ENCODE peak calls at places on chromosomes 13 and 19, in five cellular contexts. T is smooth muscle cell of the brain vasculature, N is NCI-H187 treated with DMSO at 0.1 percent for 48 hours, D is NCI-H2171 treated with DMSO at 0.1 percent for 48 hours, M is HT-29. S is an unnamed sample.

GRCh38 chr19:46944918-46945628 is 74.6 kb upstream of the NPAS1 start:
- DNase-seq in D (peak; percentile 88), T (peak; percentile 66), N (peak; percentile 59), M (no peak), S (peak; percentile 41)

GRCh38 chr19:6774821-6775707 is 2.6 kb downstream of the VAV1 start:
- DNase-seq in N (no peak), M (no peak), D (peak; percentile 20), T (no peak), S (no peak)

GRCh38 chr13:99439048-99439447 is 62.2 kb upstream of the TM9SF2 start:
- DNase-seq in M (no peak), T (no peak), N (peak; percentile 13), D (no peak), S (no peak)

GRCh38 chr19:39843919-39844793 is 2.0 kb downstream of the FBL start:
- DNase-seq in D (peak; percentile 41), N (no peak), M (peak; percentile 83), T (no peak), S (peak; percentile 46)

GRCh38 chr19:6086081-6086858 is 24.0 kb downstream of the RFX2 start:
- DNase-seq in N (no peak), D (no peak), M (no peak), T (no peak), S (no peak)

GRCh38 chr13:111913790-111914189 is 153.2 kb upstream of the SOX1 start:
- DNase-seq in D (no peak), N (no peak), M (no peak), T (no peak), S (no peak)

GRCh38 chr19:19816679-19817078 is 4.9 kb downstream of the ZNF506 start:
- DNase-seq in N (no peak), T (no peak), M (no peak), D (no peak), S (no peak)

GRCh38 chr19:1748115-1748702 is 5.1 kb upstream of the ONECUT3 start:
- DNase-seq in D (no peak), T (no peak), M (no peak), N (no peak), S (peak; percentile 44)

GRCh38 chr13:99276706-99277105 is 18.5 kb upstream of the GPR18 start:
- DNase-seq in D (no peak), M (no peak), N (no peak), T (no peak), S (no peak)

GRCh38 chr13:35927554-35927953 is 203.6 kb downstream of the DCLK1 start:
- DNase-seq in N (no peak), D (no peak), T (no peak), M (no peak), S (peak; percentile 14)

GRCh38 chr19:55443045-55443823 is at the start of gene SHISA7:
- DNase-seq in N (no peak), M (no peak), D (peak; percentile 28), T (no peak), S (peak; percentile 63)

GRCh38 chr13:49540552-49540951 is 44.8 kb downstream of the PHF11 start:
- DNase-seq in N (no peak), M (no peak), T (no peak), D (no peak), S (no peak)

GRCh38 chr19:45873219-45873772 is 9.2 kb downstream of the FOXA3 start:
- DNase-seq in D (no peak), T (no peak), N (no peak), M (no peak), S (no peak)

GRCh38 chr19:1923319-1923718 is 17.7 kb upstream of the CSNK1G2 start:
- DNase-seq in T (no peak), N (no peak), D (no peak), M (no peak), S (no peak)

GRCh38 chr13:114113961-114114360 is 18.5 kb downstream of the RASA3 start:
- DNase-seq in N (no peak), T (no peak), M (no peak), D (no peak), S (no peak)

GRCh38 chr19:39372047-39372802 is 18.7 kb downstream of the PAF1 start:
- DNase-seq in T (peak; percentile 57), N (no peak), M (no peak), D (no peak), S (no peak)

GRCh38 chr13:36601186-36601585 is 72.6 kb upstream of the SERTM1 start:
- DNase-seq in T (no peak), D (no peak), M (no peak), N (no peak), S (no peak)

GRCh38 chr13:50650478-50650877 is 193.0 kb downstream of the DLEU7 start:
- DNase-seq in D (no peak), M (no peak), T (no peak), N (no peak), S (no peak)

GRCh38 chr19:741506-742131 is 9.3 kb upstream of the MISP start:
- DNase-seq in M (no peak), D (peak; percentile 29), T (no peak), N (no peak), S (peak; percentile 34)

GRCh38 chr13:69595181-69595580 is 512.4 kb upstream of the ATXN8OS start:
- DNase-seq in D (no peak), T (no peak), N (no peak), M (no peak), S (no peak)

GRCh38 chr19:15583346-15583745 is 31.7 kb upstream of the CYP4F8 start:
- DNase-seq in N (no peak), M (no peak), T (no peak), D (no peak), S (no peak)

GRCh38 chr13:33284016-33284415 is 1.5 kb downstream of the STARD13 start:
- DNase-seq in T (no peak), N (no peak), M (no peak), D (no peak), S (no peak)

GRCh38 chr13:84479656-84480055 is 597.4 kb upstream of the SLITRK1 start:
- DNase-seq in M (no peak), T (no peak), N (no peak), D (no peak), S (no peak)

GRCh38 chr19:3760871-3761361 is 576 bp downstream of the APBA3 start:
- DNase-seq in N (no peak), M (no peak), D (no peak), T (no peak), S (no peak)

GRCh38 chr13:106143392-106143791 is 392.1 kb downstream of the EFNB2 start:
- DNase-seq in T (peak; percentile 33), D (no peak), N (no peak), M (no peak), S (no peak)

GRCh38 chr13:111904166-111904565 is 162.8 kb upstream of the SOX1 start:
- DNase-seq in D (no peak), N (no peak), T (no peak), M (no peak), S (no peak)

GRCh38 chr13:111115841-111116500 is 861 bp downstream of the ARHGEF7 start:
- DNase-seq in D (peak; percentile 20), M (peak; percentile 28), N (no peak), T (peak; percentile 77), S (peak; percentile 18)